ENCODE peak calls at places on chromosomes 6 and 20, in seven cellular contexts. Y is naive thymus-derived CD4-positive, alpha-beta T cell; U is RWPE2; L is lung; P is heart right ventricle; X is hepatocyte; B is effector memory CD4-positive, alpha-beta T cell. I is an unnamed sample.

GRCh38 chr20:7723284-7723683 is 217.0 kb downstream of the HAO1 start:
- DNase-seq in Y (no peak), U (no peak), L (no peak), P (no peak), X (no peak), B (no peak), I (no peak)

GRCh38 chr6:157089258-157089657 is 234.1 kb downstream of the TMEM242 start:
- DNase-seq in Y (no peak), U (no peak), L (no peak), P (no peak), X (peak; percentile 16), B (no peak), I (no peak)

GRCh38 chr6:56868687-56869086 is 86.2 kb upstream of the BEND6 start:
- DNase-seq in Y (no peak), U (no peak), L (no peak), P (no peak), X (no peak), B (no peak), I (no peak)

GRCh38 chr6:48883116-48883515 is 579.9 kb downstream of the MMUT start:
- DNase-seq in Y (no peak), U (no peak), L (no peak), P (no peak), X (no peak), B (no peak), I (no peak)

GRCh38 chr20:38866265-38867061 is 59.8 kb upstream of the FAM83D start:
- DNase-seq in Y (no peak), U (no peak), L (no peak), P (no peak), X (no peak), B (no peak), I (no peak)

GRCh38 chr20:22381812-22382416 is 202.5 kb downstream of the FOXA2 start:
- DNase-seq in Y (no peak), U (no peak), L (no peak), P (no peak), X (no peak), B (no peak), I (no peak)

GRCh38 chr20:64105846-64106434 is 1.4 kb downstream of the NPBWR2 start:
- DNase-seq in Y (peak; percentile 4), U (peak; percentile 81), L (no peak), P (no peak), X (no peak), B (no peak), I (peak; percentile 4)

GRCh38 chr6:84825461-84825860 is 61.1 kb upstream of the TBX18 start:
- DNase-seq in Y (no peak), U (peak; percentile 59), L (no peak), P (no peak), X (peak; percentile 14), B (no peak), I (no peak)

GRCh38 chr6:17311595-17312311 is 30.6 kb downstream of the RBM24 start:
- DNase-seq in Y (no peak), U (no peak), L (no peak), P (peak; percentile 34), X (peak; percentile 58), B (no peak), I (no peak)

GRCh38 chr6:115219645-115220044 is 841.0 kb downstream of the FRK start:
- DNase-seq in Y (no peak), U (no peak), L (no peak), P (no peak), X (no peak), B (no peak), I (no peak)

GRCh38 chr6:108712946-108713345 is 135.3 kb upstream of the ARMC2 start:
- DNase-seq in Y (no peak), U (no peak), L (no peak), P (no peak), X (no peak), B (no peak), I (peak; percentile 29)
- H3K4me1 ChIP-seq in Y (peaks cover 8% of the 10 kb centered on the region), U (no peaks in the 10 kb centered on the region), L (no peaks in the 10 kb centered on the region), P (peaks cover 37% of the 10 kb centered on the region), X (peaks cover 38% of the 10 kb centered on the region), B (peaks cover 4% of the 10 kb centered on the region), I (no peaks in the 10 kb centered on the region)

DNA sequence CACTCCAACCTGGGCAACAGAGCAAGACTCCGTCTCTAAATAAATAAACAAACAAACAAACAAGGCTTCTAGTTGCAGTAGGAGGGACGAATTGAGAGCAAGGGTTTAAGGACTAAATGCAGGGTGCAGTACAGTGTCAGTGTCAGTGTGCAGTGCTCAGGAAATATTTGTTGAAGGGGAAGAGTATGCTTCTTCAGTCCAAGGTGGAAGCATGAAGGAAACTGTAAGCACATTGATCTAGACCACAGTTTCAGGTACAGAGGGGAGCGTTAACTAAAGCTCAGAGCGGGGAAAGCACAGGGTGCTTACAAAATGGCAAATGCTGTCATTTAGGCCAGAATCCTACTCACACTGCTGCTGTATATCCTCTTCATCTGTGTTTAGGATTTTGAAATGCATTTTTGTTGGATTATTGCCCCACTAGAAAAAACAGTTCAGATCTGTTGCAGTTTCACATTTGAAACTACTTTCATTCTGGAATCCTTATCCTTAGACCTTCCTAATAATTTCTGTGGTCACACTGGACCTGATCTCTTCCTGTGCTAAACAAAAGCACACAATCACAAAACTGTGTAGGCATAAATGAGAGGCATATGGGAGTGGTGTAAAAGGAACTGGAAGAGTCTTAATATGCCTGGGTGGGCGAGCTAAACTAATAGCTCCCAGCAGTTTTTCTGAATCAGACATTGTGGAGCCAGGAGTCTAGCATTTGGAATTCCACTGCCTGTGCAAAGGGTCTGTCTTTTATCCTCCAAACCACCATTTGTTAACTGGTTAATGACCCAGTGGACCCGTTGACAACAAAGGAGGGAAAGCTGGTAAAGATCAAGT is 41.4 kb downstream of the CBFA2T2 start:
- DNase-seq in Y (no peak), U (no peak), L (no peak), P (no peak), X (peak; percentile 26), B (no peak), I (no peak)
- H3K36me3 ChIP-seq in Y (no peaks in the 10 kb centered on the region), U (no peaks in the 10 kb centered on the region), L (no peaks in the 10 kb centered on the region), P (no peaks in the 10 kb centered on the region), X (no peaks in the 10 kb centered on the region), B (no peaks in the 10 kb centered on the region), I (no peaks in the 10 kb centered on the region)

GRCh38 chr6:144298167-144298671 is 13.1 kb downstream of the UTRN start:
- DNase-seq in Y (no peak), U (no peak), L (no peak), P (no peak), X (peak; percentile 24), B (no peak), I (no peak)

GRCh38 chr6:144295981-144296767 is 11.0 kb downstream of the UTRN start:
- DNase-seq in Y (no peak), U (no peak), L (peak; percentile 13), P (no peak), X (no peak), B (no peak), I (no peak)

GRCh38 chr6:144297498-144298166 is 12.5 kb downstream of the UTRN start:
- DNase-seq in Y (no peak), U (no peak), L (peak; percentile 14), P (no peak), X (no peak), B (no peak), I (no peak)

GRCh38 chr6:144296973-144297372 is 11.8 kb downstream of the UTRN start:
- DNase-seq in Y (no peak), U (no peak), L (peak; percentile 60), P (peak; percentile 27), X (no peak), B (no peak), I (no peak)

DNA sequence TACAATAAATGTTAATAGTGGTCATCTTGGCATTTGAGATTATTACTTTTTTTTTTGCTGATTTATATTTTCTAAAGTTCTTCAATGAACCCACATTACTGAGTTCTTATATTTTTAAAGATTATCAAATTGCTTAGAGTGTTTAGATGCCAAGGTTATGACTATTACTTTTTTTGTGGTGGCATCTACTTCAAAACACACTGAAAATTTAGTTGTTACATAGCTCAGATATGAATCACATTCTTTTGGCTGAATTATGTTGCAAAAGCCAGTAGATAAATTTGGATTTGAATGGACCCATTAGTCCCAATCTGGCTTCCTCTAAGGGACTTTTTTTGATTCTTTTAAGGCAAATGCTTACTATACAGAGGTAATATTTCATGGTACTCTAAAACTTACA is 8.9 kb downstream of the UTRN start:
- DNase-seq in Y (no peak), U (no peak), L (no peak), P (no peak), X (no peak), B (no peak), I (no peak)
- H3K4me3 ChIP-seq in Y (no peak overlapping the region), U (no peak overlapping the region), L (no peak overlapping the region), P (no peak overlapping the region), X (no peak overlapping the region), B (no peak overlapping the region), I (no peak overlapping the region)

DNA sequence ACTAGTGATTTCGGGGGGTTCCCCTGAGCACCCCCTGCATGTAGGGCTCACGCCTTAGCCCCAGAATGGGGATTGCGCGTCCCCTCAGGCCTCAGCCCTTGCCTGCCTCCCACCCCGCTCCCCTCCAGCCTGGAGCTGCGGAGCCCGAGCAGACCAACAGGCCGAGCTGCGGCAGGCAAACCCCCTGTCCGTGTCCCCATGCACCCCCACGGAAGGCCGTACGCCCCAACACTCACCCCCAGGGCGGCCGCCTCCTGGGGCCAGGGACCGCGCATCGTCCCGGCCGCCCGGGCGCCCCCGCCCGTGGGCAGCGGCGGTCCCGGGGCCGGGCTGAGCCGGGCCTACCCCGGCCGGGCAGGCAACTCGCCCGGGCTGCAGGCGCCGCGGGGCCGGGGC is 1.2 kb upstream of the KCNB1 start:
- DNase-seq in Y (no peak), U (no peak), L (no peak), P (no peak), X (peak; percentile 13), B (no peak), I (no peak)
- H3K4me1 ChIP-seq in Y (no peaks in the 10 kb centered on the region), U (no peaks in the 10 kb centered on the region), L (no peaks in the 10 kb centered on the region), P (peaks cover 21% of the 10 kb centered on the region), X (peaks cover 9% of the 10 kb centered on the region), B (peaks cover 10% of the 10 kb centered on the region), I (peaks cover 15% of the 10 kb centered on the region)